ENCODE peak calls at places on chromosome 12, in eight cellular contexts. B, Y, G, H, C, L, E and Q are unnamed samples.
A peak's percentile ranks its signal among the peaks of the same experiment; 100 is the strongest.

GRCh38 chr12:31322651-31323248 is 3.2 kb downstream of the SINHCAF start:
- DNase-seq in B (no peak), Y (no peak), G (no peak), H (peak; percentile 21), C (peak; percentile 8), L (no peak), E (no peak), Q (peak; percentile 70)

GRCh38 chr12:112190626-112191025 is 65.3 kb downstream of the TRAFD1 start:
- DNase-seq in B (peak; percentile 58), Y (no peak), G (no peak), H (no peak), C (no peak), L (no peak), E (no peak), Q (no peak)

GRCh38 chr12:132486576-132486975 is 3.4 kb upstream of the FBRSL1 start:
- DNase-seq in B (no peak), Y (no peak), G (no peak), H (no peak), C (no peak), L (no peak), E (no peak), Q (no peak)

GRCh38 chr12:55899035-55899434 is 28.7 kb downstream of the PYM1 start:
- DNase-seq in B (peak; percentile 48), Y (no peak), G (no peak), H (peak; percentile 70), C (no peak), L (peak; percentile 42), E (no peak), Q (no peak)

GRCh38 chr12:52814710-52815155 is 817 bp upstream of the KRT4 start:
- DNase-seq in B (no peak), Y (no peak), G (no peak), H (no peak), C (no peak), L (no peak), E (no peak), Q (no peak)

GRCh38 chr12:27919671-27920235 is 52.8 kb downstream of the PTHLH start:
- DNase-seq in B (no peak), Y (no peak), G (no peak), H (no peak), C (peak; percentile 88), L (no peak), E (no peak), Q (no peak)

GRCh38 chr12:66679441-66680069 is 679 bp upstream of the GRIP1 start:
- DNase-seq in B (no peak), Y (no peak), G (no peak), H (no peak), C (no peak), L (no peak), E (no peak), Q (no peak)

GRCh38 chr12:116186482-116187157 is 90.9 kb downstream of the MED13L start:
- DNase-seq in B (no peak), Y (no peak), G (no peak), H (no peak), C (no peak), L (peak; percentile 23), E (no peak), Q (no peak)

GRCh38 chr12:122200541-122201175 is 2.9 kb upstream of the B3GNT4 start:
- DNase-seq in B (no peak), Y (peak; percentile 40), G (no peak), H (no peak), C (no peak), L (no peak), E (no peak), Q (no peak)

GRCh38 chr12:25121110-25121509 is 73.8 kb downstream of the DNAI7 start:
- DNase-seq in B (no peak), Y (no peak), G (no peak), H (no peak), C (no peak), L (no peak), E (no peak), Q (no peak)

GRCh38 chr12:66092559-66093269 is 37.8 kb downstream of the LLPH start:
- DNase-seq in B (no peak), Y (no peak), G (no peak), H (peak; percentile 51), C (no peak), L (peak; percentile 22), E (no peak), Q (no peak)

GRCh38 chr12:93922583-93923006 is 225.8 kb upstream of the PLXNC1 start:
- DNase-seq in B (no peak), Y (no peak), G (no peak), H (no peak), C (no peak), L (no peak), E (no peak), Q (no peak)

GRCh38 chr12:34598851-34599529 is 576.7 kb downstream of the ALG10 start:
- DNase-seq in B (no peak), Y (no peak), G (no peak), H (no peak), C (no peak), L (peak; percentile 1), E (no peak), Q (no peak)

GRCh38 chr12:4956054-4956453 is 46.3 kb downstream of the KCNA1 start:
- DNase-seq in B (no peak), Y (no peak), G (no peak), H (no peak), C (no peak), L (no peak), E (no peak), Q (no peak)

GRCh38 chr12:123421314-123421713 is 15.2 kb downstream of the RILPL2 start:
- DNase-seq in B (no peak), Y (no peak), G (no peak), H (no peak), C (no peak), L (no peak), E (no peak), Q (no peak)

GRCh38 chr12:67237231-67237630 is 31.9 kb upstream of the CAND1 start:
- DNase-seq in B (no peak), Y (no peak), G (no peak), H (no peak), C (peak; percentile 92), L (no peak), E (no peak), Q (no peak)

GRCh38 chr12:19491863-19492262 is 52.6 kb downstream of the AEBP2 start:
- DNase-seq in B (no peak), Y (no peak), G (no peak), H (peak; percentile 9), C (no peak), L (no peak), E (no peak), Q (no peak)

GRCh38 chr12:97275261-97276197 is 187.1 kb upstream of the RMST start:
- DNase-seq in B (no peak), Y (no peak), G (no peak), H (no peak), C (peak; percentile 75), L (no peak), E (no peak), Q (peak; percentile 86)

GRCh38 chr12:32891526-32891925 is 5.1 kb downstream of the PKP2 start:
- DNase-seq in B (no peak), Y (no peak), G (no peak), H (no peak), C (no peak), L (no peak), E (no peak), Q (no peak)

GRCh38 chr12:1217191-1217949 is 226.3 kb downstream of the ERC1 start:
- DNase-seq in B (no peak), Y (no peak), G (no peak), H (peak; percentile 86), C (peak; percentile 65), L (peak; percentile 67), E (no peak), Q (no peak)

GRCh38 chr12:118371354-118372282 is 1.1 kb downstream of the TAOK3 start:
- DNase-seq in B (peak; percentile 56), Y (peak; percentile 32), G (no peak), H (peak; percentile 61), C (no peak), L (peak; percentile 43), E (no peak), Q (peak; percentile 64)

GRCh38 chr12:52011602-52012214 is 5.0 kb downstream of the TAMALIN start:
- DNase-seq in B (no peak), Y (no peak), G (no peak), H (no peak), C (no peak), L (no peak), E (no peak), Q (no peak)

GRCh38 chr12:75721231-75721641 is 209.8 kb upstream of the KRR1 start:
- DNase-seq in B (no peak), Y (no peak), G (no peak), H (peak; percentile 24), C (no peak), L (no peak), E (peak; percentile 40), Q (no peak)

GRCh38 chr12:21823581-21823980 is 49.1 kb upstream of the KCNJ8 start:
- DNase-seq in B (no peak), Y (no peak), G (no peak), H (peak; percentile 56), C (no peak), L (no peak), E (no peak), Q (no peak)

GRCh38 chr12:132312516-132312915 is 16.9 kb downstream of the GALNT9 start:
- DNase-seq in B (no peak), Y (no peak), G (no peak), H (no peak), C (no peak), L (no peak), E (no peak), Q (no peak)

GRCh38 chr12:97142737-97143450 is 235.8 kb downstream of the NEDD1 start:
- DNase-seq in B (no peak), Y (peak; percentile 31), G (no peak), H (no peak), C (no peak), L (no peak), E (no peak), Q (no peak)

GRCh38 chr12:89373772-89374572 is 21.7 kb upstream of the DUSP6 start:
- DNase-seq in B (no peak), Y (no peak), G (no peak), H (peak; percentile 91), C (peak; percentile 33), L (peak; percentile 76), E (no peak), Q (no peak)

GRCh38 chr12:107488666-107489065 is 196.9 kb upstream of the PWP1 start:
- DNase-seq in B (no peak), Y (no peak), G (no peak), H (peak; percentile 52), C (no peak), L (no peak), E (no peak), Q (no peak)

GRCh38 chr12:25590021-25590721 is 37.1 kb upstream of the LMNTD1 start:
- DNase-seq in B (no peak), Y (no peak), G (no peak), H (no peak), C (no peak), L (no peak), E (no peak), Q (no peak)

GRCh38 chr12:60266381-60266852 is 670.6 kb downstream of the SLC16A7 start:
- DNase-seq in B (no peak), Y (no peak), G (peak; percentile 55), H (peak; percentile 69), C (no peak), L (peak; percentile 12), E (no peak), Q (no peak)

GRCh38 chr12:1797011-1797901 is 23.1 kb upstream of the LRTM2 start:
- DNase-seq in B (peak; percentile 83), Y (no peak), G (no peak), H (peak; percentile 63), C (no peak), L (peak; percentile 68), E (no peak), Q (peak; percentile 62)

GRCh38 chr12:81811066-81811777 is 52.1 kb upstream of the PPFIA2 start:
- DNase-seq in B (no peak), Y (no peak), G (no peak), H (peak; percentile 42), C (no peak), L (no peak), E (no peak), Q (no peak)

GRCh38 chr12:104571328-104571727 is 114.6 kb downstream of the CHST11 start:
- DNase-seq in B (peak; percentile 74), Y (no peak), G (no peak), H (no peak), C (no peak), L (no peak), E (no peak), Q (no peak)

GRCh38 chr12:130706885-130707570 is 9.1 kb downstream of the RIMBP2 start:
- DNase-seq in B (no peak), Y (no peak), G (no peak), H (no peak), C (no peak), L (no peak), E (no peak), Q (peak; percentile 2)